ENCODE peak calls at places on chromosome 14, in four cellular contexts. L is HFFc6, I is neural crest cell, B is dorsolateral prefrontal cortex. J is an unnamed sample.

GRCh38 chr14:97250925-97251324 is 453.7 kb downstream of the VRK1 start:
- DNase-seq in L (no peak), I (no peak), B (no peak), J (no peak)

GRCh38 chr14:71049435-71050147 is 142.3 kb downstream of the PCNX1 start:
- DNase-seq in L (peak; percentile 54), I (no peak), B (no peak), J (no peak)

GRCh38 chr14:49303952-49304516 is 282.1 kb downstream of the RPS29 start:
- DNase-seq in L (no peak), I (peak; percentile 48), B (peak; percentile 9), J (no peak)

GRCh38 chr14:56341766-56342418 is 223.7 kb downstream of the PELI2 start:
- DNase-seq in L (no peak), I (no peak), B (no peak), J (peak; percentile 24)

GRCh38 chr14:105187116-105187515 is 6.0 kb upstream of the NUDT14 start:
- DNase-seq in L (no peak), I (no peak), B (no peak), J (no peak)

GRCh38 chr14:99575043-99576023 is 28.7 kb downstream of the CCDC85C start:
- DNase-seq in L (peak; percentile 19), I (no peak), B (no peak), J (no peak)

GRCh38 chr14:68460541-68460940 is 332.3 kb downstream of the ZFP36L1 start:
- DNase-seq in L (no peak), I (no peak), B (no peak), J (no peak)

GRCh38 chr14:24192933-24193332 is 2.3 kb downstream of the TM9SF1 start:
- DNase-seq in L (no peak), I (no peak), B (no peak), J (no peak)

GRCh38 chr14:76195003-76195402 is 43.3 kb downstream of the GPATCH2L start:
- DNase-seq in L (no peak), I (no peak), B (no peak), J (no peak)

GRCh38 chr14:72553161-72553560 is 340.7 kb downstream of the DPF3 start:
- DNase-seq in L (no peak), I (no peak), B (no peak), J (no peak)

GRCh38 chr14:50594577-50595316 is 34.8 kb downstream of the ATL1 start:
- DNase-seq in L (no peak), I (no peak), B (no peak), J (no peak)

GRCh38 chr14:59215353-59215752 is 26.9 kb downstream of the DAAM1 start:
- DNase-seq in L (no peak), I (no peak), B (peak; percentile 77), J (no peak)

GRCh38 chr14:67738740-67739504 is 37.2 kb downstream of the RDH12 start:
- DNase-seq in L (peak; percentile 83), I (no peak), B (no peak), J (no peak)

GRCh38 chr14:94769413-94770250 is at the start of gene GSC:
- DNase-seq in L (no peak), I (peak; percentile 44), B (no peak), J (peak; percentile 63)

GRCh38 chr14:99256483-99256874 is 15.5 kb downstream of the BCL11B start:
- DNase-seq in L (no peak), I (no peak), B (no peak), J (no peak)

GRCh38 chr14:58133739-58134138 is 18.3 kb downstream of the ARMH4 start:
- DNase-seq in L (peak; percentile 53), I (no peak), B (no peak), J (no peak)

GRCh38 chr14:58131386-58131785 is 20.6 kb downstream of the ARMH4 start:
- DNase-seq in L (no peak), I (no peak), B (no peak), J (no peak)

GRCh38 chr14:58128416-58128815 is 23.6 kb downstream of the ARMH4 start:
- DNase-seq in L (no peak), I (no peak), B (no peak), J (no peak)

GRCh38 chr14:58130121-58130782 is 21.8 kb downstream of the ARMH4 start:
- DNase-seq in L (no peak), I (no peak), B (no peak), J (no peak)

GRCh38 chr14:58129208-58129607 is 22.8 kb downstream of the ARMH4 start:
- DNase-seq in L (no peak), I (no peak), B (no peak), J (no peak)
- TF ChIP-seq CTCF in L (peak; percentile 57), I (peak; percentile 43), B (no peak), J (no peak)

DNA sequence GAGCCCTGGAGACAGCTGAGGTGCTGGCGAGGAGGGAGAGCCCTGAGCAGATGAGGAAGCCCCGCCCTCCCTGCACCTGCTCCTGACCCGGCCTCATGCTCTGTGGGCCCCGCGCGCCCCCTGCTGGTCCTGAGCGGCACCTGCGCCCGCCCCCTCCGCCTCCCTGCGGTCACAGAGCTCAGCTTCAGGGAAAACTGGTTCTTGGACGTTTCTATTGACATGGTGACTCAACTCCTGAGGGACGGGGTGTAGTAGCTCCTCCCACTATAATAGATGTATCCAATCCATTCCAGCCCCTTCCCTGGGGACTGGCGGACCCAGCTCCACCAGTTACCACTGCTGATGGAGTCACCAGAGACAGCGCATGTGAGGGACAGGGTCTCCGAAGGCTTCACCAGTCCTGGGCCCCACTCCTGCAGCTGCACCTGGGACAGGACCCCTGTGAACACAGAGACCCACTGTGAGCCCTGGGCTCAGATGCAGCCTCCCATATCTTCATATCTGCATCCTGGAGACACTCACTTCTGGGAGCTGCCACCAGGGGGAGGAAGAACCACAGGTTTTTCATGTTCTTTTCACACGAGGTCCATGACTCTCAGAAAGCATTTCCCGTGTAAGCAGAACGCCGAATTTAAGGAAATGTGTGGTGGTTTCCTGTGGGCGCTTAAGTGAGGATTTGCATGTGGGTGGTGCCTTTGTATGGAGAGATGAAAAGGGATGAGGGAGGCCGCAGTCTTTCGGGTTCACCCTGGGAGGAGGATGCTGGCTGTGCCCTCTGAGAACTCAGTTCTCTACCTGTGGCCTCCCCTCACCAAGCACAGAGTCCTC is 1346.5 kb downstream of the TMEM121 start:
- DNase-seq in L (no peak), I (no peak), B (no peak), J (no peak)
- TF ChIP-seq CTCF in L (peak; percentile 64), I (no peak), B (peak; percentile 15), J (peak; percentile 15)

GRCh38 chr14:85531594-85532391 is 1.8 kb downstream of the FLRT2 start:
- DNase-seq in L (peak; percentile 90), I (peak; percentile 33), B (peak; percentile 9), J (peak; percentile 79)
- TF ChIP-seq CTCF in L (peak; percentile 62), I (peak; percentile 46), B (peak; percentile 22), J (no peak)

GRCh38 chr14:103746706-103747105 is 31.1 kb downstream of the ZFYVE21 start:
- DNase-seq in L (peak; percentile 36), I (no peak), B (no peak), J (no peak)

GRCh38 chr14:103753809-103754208 is 38.2 kb downstream of the ZFYVE21 start:
- DNase-seq in L (no peak), I (no peak), B (no peak), J (no peak)

GRCh38 chr14:103749452-103749851 is 33.8 kb downstream of the ZFYVE21 start:
- DNase-seq in L (no peak), I (no peak), B (no peak), J (no peak)

GRCh38 chr14:103748539-103748867 is 32.9 kb downstream of the ZFYVE21 start:
- DNase-seq in L (no peak), I (no peak), B (no peak), J (no peak)

GRCh38 chr14:103749860-103750259 is 34.2 kb downstream of the ZFYVE21 start:
- DNase-seq in L (no peak), I (no peak), B (no peak), J (no peak)
- TF ChIP-seq CTCF in L (no peak), I (no peak), B (no peak), J (no peak)

J was measured in glutamatergic neuron.